ENCODE peak calls at places on chromosomes 1 and 21, in nine cellular contexts. One of them, this sample, is unnamed.

GRCh38 chr1:23589506-23589872 is 30.2 kb upstream of the ID3 start:
- DNase-seq in bronchial epithelial cell: no peak
- DNase-seq in body of pancreas: no peak
- DNase-seq in uterus: no peak
- DNase-seq in hepatocyte: no peak
- DNase-seq in cardiac fibroblast: no peak
- DNase-seq in A549: no peak
- DNase-seq in HFF-Myc: no peak
- DNase-seq in IMR-90: no peak
- DNase-seq in this sample: no peak

GRCh38 chr1:227893696-227894305 is 53.9 kb downstream of the WNT9A start:
- DNase-seq in body of pancreas: no peak
- DNase-seq in HFF-Myc: no peak
- DNase-seq in cardiac fibroblast: no peak
- DNase-seq in A549: no peak
- DNase-seq in bronchial epithelial cell: no peak
- DNase-seq in IMR-90: no peak
- DNase-seq in hepatocyte: no peak
- DNase-seq in uterus: no peak
- DNase-seq in this sample: no peak

GRCh38 chr1:153122831-153123421 is 9.6 kb upstream of the SPRR2F start:
- DNase-seq in bronchial epithelial cell: peak
- DNase-seq in A549: peak
- DNase-seq in cardiac fibroblast: no peak
- DNase-seq in hepatocyte: peak
- DNase-seq in body of pancreas: peak
- DNase-seq in uterus: no peak
- DNase-seq in HFF-Myc: no peak
- DNase-seq in IMR-90: no peak
- DNase-seq in this sample: no peak

GRCh38 chr1:28329395-28330153 is 734 bp downstream of the MED18 start:
- DNase-seq in uterus: peak
- DNase-seq in cardiac fibroblast: peak
- DNase-seq in bronchial epithelial cell: peak
- DNase-seq in HFF-Myc: no peak
- DNase-seq in hepatocyte: peak
- DNase-seq in A549: peak
- DNase-seq in body of pancreas: peak
- DNase-seq in IMR-90: peak
- DNase-seq in this sample: peak

GRCh38 chr1:94962745-94963265 is 35.9 kb upstream of the CNN3 start:
- DNase-seq in body of pancreas: peak
- DNase-seq in cardiac fibroblast: peak
- DNase-seq in A549: no peak
- DNase-seq in bronchial epithelial cell: no peak
- DNase-seq in IMR-90: peak
- DNase-seq in uterus: peak
- DNase-seq in hepatocyte: peak
- DNase-seq in HFF-Myc: no peak
- DNase-seq in this sample: peak

GRCh38 chr1:30262158-30262557 is 461.2 kb downstream of the MATN1 start:
- DNase-seq in A549: no peak
- DNase-seq in body of pancreas: no peak
- DNase-seq in IMR-90: no peak
- DNase-seq in cardiac fibroblast: no peak
- DNase-seq in hepatocyte: no peak
- DNase-seq in HFF-Myc: no peak
- DNase-seq in uterus: no peak
- DNase-seq in bronchial epithelial cell: no peak
- DNase-seq in this sample: no peak

GRCh38 chr1:34460193-34460592 is 283.5 kb downstream of the C1orf94 start:
- DNase-seq in HFF-Myc: peak
- DNase-seq in A549: peak
- DNase-seq in body of pancreas: peak
- DNase-seq in cardiac fibroblast: peak
- DNase-seq in bronchial epithelial cell: peak
- DNase-seq in hepatocyte: peak
- DNase-seq in uterus: no peak
- DNase-seq in IMR-90: no peak
- DNase-seq in this sample: peak

GRCh38 chr1:47725000-47725731 is 272.0 kb downstream of the TRABD2B start:
- DNase-seq in uterus: no peak
- DNase-seq in hepatocyte: peak
- DNase-seq in cardiac fibroblast: no peak
- DNase-seq in HFF-Myc: no peak
- DNase-seq in A549: peak
- DNase-seq in body of pancreas: no peak
- DNase-seq in bronchial epithelial cell: no peak
- DNase-seq in IMR-90: no peak
- DNase-seq in this sample: no peak

GRCh38 chr1:220556641-220557040 is 28.7 kb downstream of the MARK1 start:
- DNase-seq in HFF-Myc: no peak
- DNase-seq in uterus: no peak
- DNase-seq in A549: no peak
- DNase-seq in cardiac fibroblast: no peak
- DNase-seq in hepatocyte: no peak
- DNase-seq in IMR-90: no peak
- DNase-seq in body of pancreas: no peak
- DNase-seq in bronchial epithelial cell: peak
- DNase-seq in this sample: no peak

GRCh38 chr1:45787905-45788304 is 15.5 kb upstream of the MAST2 start:
- DNase-seq in hepatocyte: no peak
- DNase-seq in HFF-Myc: no peak
- DNase-seq in IMR-90: no peak
- DNase-seq in uterus: no peak
- DNase-seq in cardiac fibroblast: no peak
- DNase-seq in A549: no peak
- DNase-seq in body of pancreas: no peak
- DNase-seq in bronchial epithelial cell: no peak
- DNase-seq in this sample: no peak

GRCh38 chr1:145926706-145927072 is 595 bp downstream of the RBM8A start:
- DNase-seq in bronchial epithelial cell: no peak
- DNase-seq in uterus: no peak
- DNase-seq in cardiac fibroblast: no peak
- DNase-seq in body of pancreas: no peak
- DNase-seq in IMR-90: no peak
- DNase-seq in hepatocyte: no peak
- DNase-seq in A549: no peak
- DNase-seq in HFF-Myc: no peak
- DNase-seq in this sample: no peak

GRCh38 chr1:30527511-30528140 is 195.8 kb downstream of the MATN1 start:
- DNase-seq in A549: no peak
- DNase-seq in HFF-Myc: no peak
- DNase-seq in IMR-90: no peak
- DNase-seq in body of pancreas: no peak
- DNase-seq in uterus: no peak
- DNase-seq in cardiac fibroblast: no peak
- DNase-seq in bronchial epithelial cell: no peak
- DNase-seq in hepatocyte: no peak
- DNase-seq in this sample: no peak

GRCh38 chr1:210500831-210501230 is 172.1 kb downstream of the HHAT start:
- DNase-seq in IMR-90: peak
- DNase-seq in HFF-Myc: no peak
- DNase-seq in cardiac fibroblast: no peak
- DNase-seq in A549: no peak
- DNase-seq in hepatocyte: no peak
- DNase-seq in bronchial epithelial cell: no peak
- DNase-seq in uterus: no peak
- DNase-seq in body of pancreas: no peak
- DNase-seq in this sample: no peak

GRCh38 chr21:28308516-28308915 is 684.2 kb downstream of the LTN1 start:
- DNase-seq in uterus: no peak
- DNase-seq in body of pancreas: no peak
- DNase-seq in HFF-Myc: no peak
- DNase-seq in IMR-90: peak
- DNase-seq in bronchial epithelial cell: peak
- DNase-seq in A549: no peak
- DNase-seq in cardiac fibroblast: peak
- DNase-seq in hepatocyte: no peak
- DNase-seq in this sample: no peak

DNA sequence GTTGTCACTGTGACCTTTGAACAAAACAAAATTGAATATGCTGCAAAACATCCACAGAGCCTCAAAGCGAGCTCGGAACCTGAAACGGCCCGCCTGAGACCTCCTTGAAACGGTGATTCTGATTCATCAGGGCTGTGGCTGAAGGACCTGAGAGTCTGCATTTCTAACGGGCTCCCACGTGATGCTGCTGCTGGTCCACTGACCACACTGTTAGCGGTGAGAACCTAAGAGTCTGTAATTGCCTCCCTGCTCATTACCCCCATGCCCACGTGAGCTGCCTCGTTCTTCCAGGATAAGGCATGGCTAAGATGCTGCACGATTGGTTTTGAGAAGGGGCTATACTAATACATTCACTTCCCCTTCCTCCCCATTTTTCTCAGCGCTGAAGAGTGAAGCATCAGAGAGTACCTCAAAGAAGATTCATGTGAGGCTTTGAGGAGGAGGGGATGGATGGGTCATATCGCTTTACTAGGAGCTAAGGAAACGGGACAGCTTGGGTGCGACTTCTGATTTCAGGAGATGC is 9.7 kb downstream of the TLR5 start:
- DNase-seq in uterus: no peak
- DNase-seq in A549: no peak
- DNase-seq in hepatocyte: no peak
- DNase-seq in bronchial epithelial cell: no peak
- DNase-seq in cardiac fibroblast: no peak
- DNase-seq in IMR-90: no peak
- DNase-seq in body of pancreas: no peak
- DNase-seq in HFF-Myc: no peak
- DNase-seq in this sample: no peak
- H3K4me3 ChIP-seq in uterus: no peak
- H3K4me3 ChIP-seq in A549: peak
- H3K4me3 ChIP-seq in hepatocyte: no peak
- H3K4me3 ChIP-seq in bronchial epithelial cell: no peak
- H3K4me3 ChIP-seq in cardiac fibroblast: no peak
- H3K4me3 ChIP-seq in IMR-90: no peak
- H3K4me3 ChIP-seq in body of pancreas: no peak
- H3K4me3 ChIP-seq in HFF-Myc: no peak
- H3K4me3 ChIP-seq in this sample: no peak

DNA sequence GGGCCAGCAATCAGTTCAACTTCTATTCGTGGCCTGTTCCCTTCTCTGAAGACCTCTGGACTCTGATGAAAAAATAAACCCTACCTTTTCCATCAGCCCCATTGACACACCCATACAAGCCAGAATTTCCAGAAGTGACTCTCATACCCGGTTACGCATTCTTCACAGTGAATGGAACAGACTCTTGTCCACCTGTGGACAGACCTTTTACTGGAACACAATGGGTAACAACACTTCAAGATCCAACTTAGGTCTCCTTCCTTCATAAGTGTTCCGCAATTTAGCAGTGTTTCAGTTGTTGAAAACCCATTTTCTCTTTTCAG is 2.6 kb upstream of the NPL start:
- DNase-seq in IMR-90: no peak
- DNase-seq in cardiac fibroblast: no peak
- DNase-seq in hepatocyte: no peak
- DNase-seq in body of pancreas: no peak
- DNase-seq in HFF-Myc: no peak
- DNase-seq in uterus: no peak
- DNase-seq in A549: no peak
- DNase-seq in bronchial epithelial cell: no peak
- DNase-seq in this sample: no peak
- TF ChIP-seq CTCF in IMR-90: no peak
- TF ChIP-seq CTCF in cardiac fibroblast: no peak
- TF ChIP-seq CTCF in hepatocyte: no peak
- TF ChIP-seq CTCF in body of pancreas: no peak
- TF ChIP-seq CTCF in HFF-Myc: no peak
- TF ChIP-seq CTCF in uterus: no peak
- TF ChIP-seq CTCF in A549: peak
- TF ChIP-seq CTCF in bronchial epithelial cell: no peak
- TF ChIP-seq CTCF in this sample: no peak

DNA sequence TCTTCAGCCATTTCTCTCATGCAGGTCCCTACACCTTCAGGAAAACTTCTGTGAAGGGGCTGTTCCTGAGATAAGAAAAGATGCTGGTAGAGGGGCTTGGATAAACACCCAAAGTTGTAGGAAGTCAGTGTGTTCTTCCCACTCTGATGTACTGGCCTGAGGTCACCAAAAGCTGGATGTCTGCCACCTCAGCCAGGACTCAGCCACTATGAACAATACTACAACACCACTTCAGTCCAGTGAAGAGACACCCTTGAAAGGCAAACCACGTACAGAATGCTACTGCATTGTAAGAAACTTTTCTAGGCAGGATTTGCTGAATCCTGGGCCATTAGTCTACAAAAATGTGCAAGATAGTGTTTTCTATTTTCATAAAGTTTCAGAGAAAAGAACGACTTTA is 2.4 kb downstream of the PTPN14 start:
- DNase-seq in HFF-Myc: no peak
- DNase-seq in body of pancreas: peak
- DNase-seq in hepatocyte: no peak
- DNase-seq in cardiac fibroblast: peak
- DNase-seq in bronchial epithelial cell: no peak
- DNase-seq in IMR-90: peak
- DNase-seq in uterus: peak
- DNase-seq in A549: no peak
- DNase-seq in this sample: peak
- H3K4me3 ChIP-seq in HFF-Myc: peak
- H3K4me3 ChIP-seq in body of pancreas: no peak
- H3K4me3 ChIP-seq in hepatocyte: no peak
- H3K4me3 ChIP-seq in cardiac fibroblast: peak
- H3K4me3 ChIP-seq in bronchial epithelial cell: peak
- H3K4me3 ChIP-seq in IMR-90: peak
- H3K4me3 ChIP-seq in uterus: no peak
- H3K4me3 ChIP-seq in A549: no peak
- H3K4me3 ChIP-seq in this sample: peak

GRCh38 chr1:216194721-216195120 is 228.5 kb downstream of the USH2A start:
- DNase-seq in body of pancreas: no peak
- DNase-seq in uterus: no peak
- DNase-seq in HFF-Myc: no peak
- DNase-seq in cardiac fibroblast: no peak
- DNase-seq in hepatocyte: no peak
- DNase-seq in bronchial epithelial cell: no peak
- DNase-seq in IMR-90: no peak
- DNase-seq in A549: no peak
- DNase-seq in this sample: no peak

GRCh38 chr1:216190438-216190837 is 232.8 kb downstream of the USH2A start:
- DNase-seq in uterus: no peak
- DNase-seq in IMR-90: no peak
- DNase-seq in hepatocyte: no peak
- DNase-seq in body of pancreas: no peak
- DNase-seq in cardiac fibroblast: no peak
- DNase-seq in HFF-Myc: no peak
- DNase-seq in bronchial epithelial cell: no peak
- DNase-seq in A549: no peak
- DNase-seq in this sample: no peak

DNA sequence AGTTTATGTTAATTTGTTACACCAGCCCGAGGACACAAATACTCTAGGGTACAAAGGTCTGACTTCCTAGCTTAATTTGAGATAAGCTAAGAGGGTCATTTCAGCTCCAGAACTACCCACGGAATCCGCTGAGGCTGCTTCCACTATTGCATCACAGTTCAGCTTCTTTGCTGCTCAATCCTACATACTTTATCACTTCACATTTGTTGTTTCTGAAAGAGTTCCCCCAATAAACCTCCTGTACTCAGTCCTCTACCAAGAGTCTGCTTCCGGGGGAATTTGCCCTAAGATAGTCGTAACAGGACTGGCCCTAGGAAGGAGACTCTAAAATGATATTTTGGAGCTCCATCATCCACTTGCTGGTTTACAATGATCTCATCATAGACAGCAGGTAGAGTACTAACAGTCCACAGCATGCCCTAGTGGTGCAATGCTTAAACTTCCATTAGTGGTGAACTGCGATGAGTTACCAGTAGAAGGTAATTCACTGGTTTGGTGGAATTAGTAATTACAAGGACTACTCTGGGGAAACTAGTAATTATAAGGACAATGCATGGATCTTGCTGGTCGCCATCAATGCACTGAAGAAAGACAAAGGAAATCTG is 229.3 kb downstream of the USH2A start:
- DNase-seq in bronchial epithelial cell: no peak
- DNase-seq in IMR-90: no peak
- DNase-seq in hepatocyte: peak
- DNase-seq in cardiac fibroblast: no peak
- DNase-seq in uterus: no peak
- DNase-seq in body of pancreas: no peak
- DNase-seq in A549: no peak
- DNase-seq in HFF-Myc: no peak
- DNase-seq in this sample: no peak
- TF ChIP-seq CTCF in bronchial epithelial cell: no peak
- TF ChIP-seq CTCF in IMR-90: peak
- TF ChIP-seq CTCF in hepatocyte: peak
- TF ChIP-seq CTCF in cardiac fibroblast: no peak
- TF ChIP-seq CTCF in uterus: no peak
- TF ChIP-seq CTCF in body of pancreas: peak
- TF ChIP-seq CTCF in A549: no peak
- TF ChIP-seq CTCF in HFF-Myc: peak
- TF ChIP-seq CTCF in this sample: no peak